ENCODE peak calls at places on chromosomes 3 and 15, in seven cellular contexts. Q is Peyer's patch; R is choroid plexus epithelial cell; I is effector memory CD4-positive, alpha-beta T cell; H is breast epithelium; B is epithelial cell of proximal tubule; G is A549. P is an unnamed sample.

GRCh38 chr15:25710184-25710583 is 152.9 kb downstream of the ATP10A start:
- DNase-seq in Q (peak), R (no peak), B (no peak), I (peak), G (peak), H (no peak), P (peak)

GRCh38 chr3:150449169-150449721 is 41.1 kb downstream of the TSC22D2 start:
- DNase-seq in R (peak), B (no peak), G (no peak), Q (no peak), H (no peak), I (no peak), P (no peak)

GRCh38 chr3:52860424-52860768 is 25.6 kb upstream of the MUSTN1 start:
- DNase-seq in B (no peak), G (no peak), R (peak), H (no peak), I (no peak), Q (no peak), P (no peak)

GRCh38 chr3:115806501-115806900 is 183.2 kb downstream of the GAP43 start:
- DNase-seq in Q (no peak), I (no peak), G (no peak), R (peak), H (no peak), B (no peak), P (no peak)

GRCh38 chr3:136193273-136194043 is 2.7 kb downstream of the MSL2 start:
- DNase-seq in H (no peak), R (peak), G (no peak), B (no peak), Q (no peak), I (no peak), P (no peak)

GRCh38 chr3:39156421-39156820 is 3.0 kb upstream of the CSRNP1 start:
- DNase-seq in I (no peak), R (no peak), Q (no peak), H (no peak), B (no peak), G (no peak), P (no peak)

GRCh38 chr3:102069211-102069662 is 219.9 kb downstream of the NFKBIZ start:
- DNase-seq in Q (no peak), B (peak), R (peak), I (no peak), H (no peak), G (no peak), P (no peak)

GRCh38 chr3:53075743-53076140 is 29.9 kb upstream of the SFMBT1 start:
- DNase-seq in I (no peak), R (no peak), H (no peak), B (no peak), G (no peak), Q (no peak), P (peak)

GRCh38 chr15:100767002-100767825 is 112.4 kb upstream of the ALDH1A3 start:
- DNase-seq in Q (no peak), I (no peak), H (no peak), R (no peak), B (no peak), G (no peak), P (peak)

GRCh38 chr15:71278989-71279756 is 163.9 kb downstream of the THSD4 start:
- DNase-seq in B (peak), G (peak), I (no peak), H (peak), R (peak), Q (no peak), P (no peak)

GRCh38 chr15:38300395-38300794 is 47.8 kb downstream of the SPRED1 start:
- DNase-seq in R (peak), H (no peak), B (no peak), G (no peak), Q (no peak), I (no peak), P (no peak)

GRCh38 chr15:75868019-75868418 is 24.8 kb downstream of the UBE2Q2 start:
- DNase-seq in R (no peak), Q (no peak), I (no peak), H (no peak), G (no peak), B (no peak), P (no peak)

GRCh38 chr3:141681390-141681780 is 56.7 kb upstream of the RNF7 start:
- DNase-seq in Q (no peak), G (no peak), H (no peak), B (no peak), R (no peak), I (no peak), P (no peak)

GRCh38 chr3:101509276-101509675 is 3.7 kb downstream of the SENP7 start:
- DNase-seq in H (no peak), B (no peak), I (no peak), Q (no peak), R (peak), G (no peak), P (no peak)

GRCh38 chr3:129002573-129003569 is 1.8 kb downstream of the EFCC1 start:
- DNase-seq in R (no peak), H (no peak), B (no peak), G (no peak), I (no peak), Q (no peak), P (no peak)
- H3K4me3 ChIP-seq in R (no peak), H (peak), B (no peak), G (no peak), I (peak), Q (peak), P (no peak)

DNA sequence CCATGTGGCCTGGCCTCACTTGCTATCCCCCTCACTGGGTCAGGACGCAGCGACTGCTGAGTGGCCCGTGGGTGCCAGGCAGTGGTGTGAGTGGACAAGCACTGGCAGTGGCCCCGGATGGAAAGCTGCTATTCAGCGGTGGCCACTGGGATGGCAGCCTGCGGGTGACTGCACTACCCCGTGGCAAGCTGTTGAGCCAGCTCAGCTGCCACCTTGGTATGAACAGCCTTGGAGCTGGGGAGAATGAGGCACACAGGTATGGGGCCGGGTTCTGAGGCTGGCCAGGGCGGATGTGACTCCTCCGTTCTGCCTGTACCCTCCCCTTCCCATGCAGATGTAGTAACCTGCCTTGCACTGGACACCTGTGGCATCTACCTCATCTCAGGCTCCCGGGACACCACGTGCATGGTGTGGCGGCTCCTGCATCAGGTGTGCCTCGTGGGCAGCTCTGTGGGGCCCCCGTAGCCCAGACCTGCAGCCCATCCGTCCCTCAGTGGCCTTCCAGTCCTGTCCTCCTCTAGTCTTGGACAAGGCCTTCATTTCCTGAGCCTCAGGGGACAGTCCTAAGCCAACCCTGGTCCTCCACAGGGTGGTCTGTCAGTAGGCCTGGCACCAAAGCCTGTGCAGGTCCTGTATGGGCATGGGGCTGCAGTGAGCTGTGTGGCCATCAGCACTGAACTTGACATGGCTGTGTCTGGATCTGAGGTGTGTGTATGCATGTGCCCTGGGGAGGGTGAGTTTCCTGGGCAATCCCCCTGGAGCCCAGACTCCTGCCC is 28.2 kb downstream of the NBEAL2 start:
- DNase-seq in Q (peak), I (no peak), B (no peak), H (no peak), R (no peak), G (no peak), P (peak)
- H3K4me3 ChIP-seq in Q (no peak), I (no peak), B (no peak), H (no peak), R (no peak), G (no peak), P (no peak)

GRCh38 chr3:58623478-58623877 is 43.1 kb downstream of the FAM3D start:
- DNase-seq in H (no peak), R (no peak), G (no peak), B (no peak), Q (no peak), I (no peak), P (no peak)

GRCh38 chr3:58623961-58624360 is 42.6 kb downstream of the FAM3D start:
- DNase-seq in H (no peak), G (no peak), R (peak), Q (no peak), I (no peak), B (no peak), P (no peak)

GRCh38 chr3:58622436-58622835 is 44.1 kb downstream of the FAM3D start:
- DNase-seq in R (no peak), I (no peak), B (no peak), H (no peak), G (no peak), Q (no peak), P (no peak)

GRCh38 chr3:58620446-58620845 is 43.3 kb upstream of the FAM107A start:
- DNase-seq in Q (no peak), R (no peak), H (no peak), B (no peak), I (no peak), G (no peak), P (no peak)

DNA sequence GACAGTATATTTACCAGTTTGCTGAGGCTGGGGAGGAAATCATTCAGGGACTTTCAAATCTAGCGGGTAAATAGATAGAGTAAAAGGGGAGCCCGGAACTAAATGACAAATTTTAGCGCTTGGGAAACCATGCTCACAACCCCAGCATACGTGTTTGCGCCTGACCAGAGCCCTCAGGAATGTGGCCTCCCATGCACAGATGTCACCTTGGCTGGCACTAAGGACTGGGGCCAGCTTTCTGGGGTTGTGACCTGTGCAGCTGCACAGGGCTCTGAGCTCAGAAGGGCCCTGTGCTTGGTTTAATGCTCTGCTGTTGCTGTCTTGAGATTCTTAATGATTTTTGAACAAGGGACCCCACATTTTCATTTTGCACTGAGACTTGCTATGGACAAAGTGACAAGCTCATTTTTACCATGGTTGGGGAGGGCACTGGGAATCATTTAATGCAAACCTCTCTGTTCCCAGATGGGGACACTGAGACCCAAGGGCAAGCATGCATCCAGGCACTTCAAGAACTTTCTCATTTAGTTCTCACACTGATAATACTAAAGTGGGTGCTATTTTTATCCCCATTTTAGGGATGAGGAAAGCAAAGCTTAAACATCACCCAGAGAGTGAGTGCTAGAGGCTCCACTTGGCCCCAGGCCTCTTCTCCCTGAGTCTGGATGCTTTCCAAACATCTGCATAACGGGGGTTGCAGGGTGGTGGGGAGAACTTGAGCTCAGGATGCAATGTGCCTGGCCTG is 44.1 kb upstream of the FAM107A start:
- DNase-seq in R (no peak), G (no peak), B (no peak), Q (no peak), I (no peak), H (no peak), P (no peak)
- H3K4me3 ChIP-seq in R (no peak), G (no peak), B (no peak), Q (no peak), I (no peak), H (no peak), P (no peak)

GRCh38 chr15:40763801-40764765 is at the start of gene GCHFR:
- DNase-seq in R (peak), B (no peak), Q (peak), I (peak), H (peak), G (peak), P (peak)

GRCh38 chr15:40767838-40768491 is 1.8 kb upstream of the C15orf62 start:
- DNase-seq in I (no peak), Q (no peak), G (no peak), R (no peak), B (no peak), H (no peak), P (no peak)

GRCh38 chr15:40764766-40765136 is 883 bp downstream of the GCHFR start:
- DNase-seq in R (peak), B (no peak), I (no peak), H (no peak), G (no peak), Q (no peak), P (no peak)

GRCh38 chr15:40766906-40767837 is 2.6 kb upstream of the C15orf62 start:
- DNase-seq in I (no peak), G (no peak), H (no peak), R (peak), B (no peak), Q (peak), P (peak)

DNA sequence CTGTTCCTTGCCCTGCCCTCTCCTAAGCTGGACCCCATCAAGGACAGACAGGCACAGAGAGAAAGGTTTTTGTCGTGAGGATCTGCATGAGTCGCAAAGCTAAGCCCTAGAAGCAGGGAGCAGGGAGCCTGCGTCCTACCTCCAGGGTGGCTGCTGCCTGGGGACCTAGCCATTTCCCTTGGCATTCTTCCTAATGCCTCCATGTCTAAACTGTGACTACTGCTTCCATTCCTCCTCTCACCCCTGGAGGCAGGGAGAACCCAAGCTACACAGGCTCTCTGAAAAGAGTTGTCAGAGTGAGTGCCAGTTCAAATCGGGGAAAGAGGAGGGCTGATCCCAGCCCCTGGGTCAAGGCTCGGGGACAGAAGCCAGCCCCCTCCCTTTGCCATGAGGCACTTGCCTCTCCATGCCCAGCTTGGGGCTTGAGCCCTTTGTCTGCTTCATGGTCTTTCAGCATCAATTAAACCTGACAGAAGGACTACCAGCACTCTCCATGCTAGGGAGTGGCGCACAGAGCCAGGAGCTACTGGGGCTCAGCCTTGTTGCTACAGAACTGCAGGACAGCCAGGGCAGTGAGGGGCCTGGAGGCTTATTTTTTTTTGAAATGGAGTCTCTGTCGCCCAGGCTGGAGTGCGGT is 2.4 kb downstream of the GCHFR start:
- DNase-seq in R (no peak), Q (no peak), G (no peak), I (no peak), B (no peak), H (no peak), P (no peak)
- H3K4me3 ChIP-seq in R (no peak), Q (no peak), G (no peak), I (no peak), B (no peak), H (no peak), P (no peak)

GRCh38 chr15:77541421-77542181 is 91.1 kb downstream of the LINGO1 start:
- DNase-seq in R (peak), G (no peak), H (no peak), I (no peak), B (no peak), Q (peak), P (peak)

GRCh38 chr15:77540346-77541060 is 92.2 kb downstream of the LINGO1 start:
- DNase-seq in R (no peak), Q (no peak), I (no peak), B (no peak), H (no peak), G (no peak), P (no peak)

GRCh38 chr15:77544162-77544561 is 88.5 kb downstream of the LINGO1 start:
- DNase-seq in I (no peak), B (no peak), R (no peak), G (no peak), Q (no peak), H (no peak), P (no peak)

GRCh38 chr15:77543159-77543882 is 89.4 kb downstream of the LINGO1 start:
- DNase-seq in R (peak), B (no peak), G (peak), I (peak), H (peak), Q (peak), P (peak)

GRCh38 chr15:77542491-77543001 is 90.2 kb downstream of the LINGO1 start:
- DNase-seq in Q (no peak), B (no peak), I (no peak), G (no peak), H (no peak), R (no peak), P (peak)
- H3K4me3 ChIP-seq in Q (peak), B (peak), I (peak), G (peak), H (peak), R (no peak), P (no peak)

GRCh38 chr3:12159227-12159601 is 502 bp upstream of the TIMP4 start:
- DNase-seq in Q (no peak), G (no peak), H (no peak), R (peak), B (no peak), I (no peak), P (peak)
- H3K4me3 ChIP-seq in Q (peak), G (peak), H (peak), R (peak), B (no peak), I (no peak), P (peak)

GRCh38 chr15:86615411-86615810 is 535.7 kb downstream of the AGBL1 start:
- DNase-seq in B (no peak), G (no peak), I (no peak), H (no peak), Q (peak), R (no peak), P (no peak)
- H3K4me3 ChIP-seq in B (no peak), G (no peak), I (no peak), H (no peak), Q (no peak), R (no peak), P (no peak)

DNA sequence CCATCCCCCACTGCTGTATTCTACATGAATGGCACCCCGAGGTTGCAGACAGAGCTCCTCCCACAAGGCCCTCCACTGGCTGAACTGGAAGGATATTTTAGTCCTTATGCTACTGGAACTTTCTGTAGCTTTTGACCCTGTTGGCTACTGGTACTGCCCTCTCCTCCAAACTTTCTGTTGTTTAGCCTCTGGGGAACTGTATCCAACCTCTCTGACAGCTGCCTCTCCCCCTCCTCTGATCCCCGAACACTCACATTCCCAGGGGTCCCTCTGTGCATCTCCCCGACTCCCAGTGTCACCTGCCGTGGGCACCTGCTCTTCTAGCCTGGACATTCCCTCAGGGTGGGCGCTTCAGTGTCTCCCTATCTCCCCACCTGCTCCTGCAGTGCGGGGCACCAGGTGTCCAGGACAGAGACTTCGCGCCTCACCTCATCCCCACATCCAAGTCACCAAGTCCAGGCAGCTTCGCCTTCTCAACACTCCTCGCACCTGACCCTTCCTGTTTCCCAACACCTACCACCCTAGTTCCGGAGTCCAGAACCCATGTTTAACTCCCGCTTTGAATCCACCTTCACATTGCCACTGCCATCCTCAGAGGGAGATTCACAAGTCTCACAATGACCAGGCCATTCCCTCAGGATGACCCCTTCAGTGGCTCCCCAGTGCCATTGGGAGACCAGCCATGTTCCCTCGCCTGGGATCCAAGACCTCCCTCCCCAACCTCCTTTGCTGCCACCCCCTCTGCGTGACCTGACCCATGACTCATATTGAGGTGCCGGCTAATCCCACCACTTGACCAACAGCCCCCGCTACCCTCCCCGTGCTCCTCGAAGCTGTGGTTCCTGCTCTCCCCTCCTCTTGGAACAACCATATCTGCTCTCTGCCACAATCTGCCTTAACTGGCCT is 34.2 kb downstream of the BDH1 start:
- DNase-seq in H (no peak), I (no peak), G (no peak), B (no peak), Q (no peak), R (no peak), P (no peak)
- H3K4me3 ChIP-seq in H (no peak), I (no peak), G (peak), B (peak), Q (no peak), R (no peak), P (no peak)

DNA sequence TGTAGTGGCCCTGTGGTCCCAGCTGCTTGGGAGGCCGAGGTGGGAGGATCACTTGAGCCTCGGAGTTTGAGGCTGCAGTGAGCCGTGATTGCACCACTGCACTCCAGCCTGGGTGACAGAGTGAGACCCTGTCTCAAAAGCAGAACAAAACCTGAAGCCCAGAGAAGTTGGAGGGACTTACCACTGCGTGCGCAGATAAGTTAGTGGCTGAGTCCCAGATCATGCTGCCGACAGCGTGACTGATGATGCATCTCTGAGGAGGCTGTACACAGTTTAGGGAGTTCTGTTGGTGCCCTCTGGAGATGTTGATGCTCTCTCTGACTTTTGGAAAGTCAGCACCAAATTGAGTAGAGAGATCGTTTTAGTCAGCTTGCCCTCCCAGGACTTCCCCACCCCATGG is 15.8 kb upstream of the ABTB1 start:
- DNase-seq in I (no peak), H (no peak), R (no peak), B (no peak), Q (no peak), G (no peak), P (no peak)
- H3K4me3 ChIP-seq in I (no peak), H (no peak), R (no peak), B (no peak), Q (no peak), G (no peak), P (no peak)

GRCh38 chr3:188331166-188331565 is 177.2 kb downstream of the LPP start:
- DNase-seq in B (no peak), H (no peak), R (peak), G (no peak), I (no peak), Q (no peak), P (no peak)

GRCh38 chr3:188330138-188330537 is 176.2 kb downstream of the LPP start:
- DNase-seq in R (no peak), Q (no peak), H (no peak), I (no peak), G (no peak), B (no peak), P (no peak)

GRCh38 chr3:188326968-188327367 is 173.0 kb downstream of the LPP start:
- DNase-seq in Q (no peak), B (no peak), R (peak), H (no peak), G (no peak), I (no peak), P (no peak)

GRCh38 chr3:188326111-188326510 is 172.2 kb downstream of the LPP start:
- DNase-seq in B (no peak), Q (no peak), I (no peak), G (no peak), R (peak), H (no peak), P (no peak)

GRCh38 chr3:188327433-188327832 is 173.5 kb downstream of the LPP start:
- DNase-seq in B (no peak), Q (no peak), H (no peak), G (no peak), I (no peak), R (no peak), P (no peak)
- H3K4me3 ChIP-seq in B (no peak), Q (no peak), H (no peak), G (no peak), I (no peak), R (no peak), P (no peak)